ENCODE peak calls at places on chromosomes 11 and 22, in four cellular contexts. B is endothelial cell, F is IMR-90, I is body of pancreas. X is an unnamed sample.

GRCh38 chr11:58330861-58331260 is 28.0 kb downstream of the OR5B17 start:
- DNase-seq in B (no peak), F (peak; percentile 80), I (no peak), X (no peak)

GRCh38 chr11:130613396-130613795 is 165.0 kb downstream of the ADAMTS15 start:
- DNase-seq in B (no peak), F (no peak), I (no peak), X (no peak)

GRCh38 chr11:129639300-129639699 is 176.3 kb upstream of the TMEM45B start:
- DNase-seq in B (no peak), F (peak; percentile 99), I (no peak), X (no peak)

GRCh38 chr22:25114369-25115362 is 85.0 kb upstream of the CRYBB3 start:
- DNase-seq in B (no peak), F (no peak), I (no peak), X (no peak)

GRCh38 chr11:27234043-27234668 is 128.9 kb downstream of the CCDC34 start:
- DNase-seq in B (no peak), F (peak; percentile 94), I (no peak), X (peak; percentile 23)

GRCh38 chr11:5689551-5689983 is at the start of gene TRIM22:
- DNase-seq in B (no peak), F (peak; percentile 71), I (peak; percentile 39), X (no peak)

GRCh38 chr11:69066122-69067112 is 17.7 kb downstream of the TPCN2 start:
- DNase-seq in B (no peak), F (no peak), I (no peak), X (no peak)

GRCh38 chr11:133934599-133935550 is 21.9 kb downstream of the IGSF9B start:
- DNase-seq in B (no peak), F (peak; percentile 19), I (no peak), X (no peak)

GRCh38 chr11:71420455-71421241 is 27.5 kb downstream of the DHCR7 start:
- DNase-seq in B (peak; percentile 67), F (peak; percentile 55), I (peak; percentile 57), X (no peak)

GRCh38 chr11:70747285-70747684 is 349.0 kb downstream of the CTTN start:
- DNase-seq in B (no peak), F (no peak), I (no peak), X (no peak)

GRCh38 chr11:107719557-107720304 is 7.9 kb upstream of the SLN start:
- DNase-seq in B (no peak), F (no peak), I (no peak), X (no peak)

GRCh38 chr11:34632105-34632780 is 11.3 kb downstream of the EHF start:
- DNase-seq in B (no peak), F (no peak), I (peak; percentile 84), X (no peak)

GRCh38 chr11:22778642-22779041 is 51.0 kb downstream of the SVIP start:
- DNase-seq in B (no peak), F (no peak), I (no peak), X (no peak)

GRCh38 chr11:26621147-26621546 is 49.1 kb upstream of the MUC15 start:
- DNase-seq in B (no peak), F (peak; percentile 52), I (no peak), X (no peak)

GRCh38 chr11:69914286-69915150 is 95.3 kb upstream of the FGF3 start:
- DNase-seq in B (no peak), F (no peak), I (no peak), X (no peak)

GRCh38 chr22:40400173-40400572 is 29.8 kb downstream of the SGSM3 start:
- DNase-seq in B (no peak), F (no peak), I (peak; percentile 41), X (peak; percentile 49)

GRCh38 chr11:44596541-44597276 is 31.2 kb downstream of the CD82 start:
- DNase-seq in B (no peak), F (no peak), I (no peak), X (peak; percentile 69)

GRCh38 chr11:67539588-67539987 is 16.3 kb upstream of the CABP2 start:
- DNase-seq in B (no peak), F (no peak), I (no peak), X (no peak)

GRCh38 chr11:95076416-95076815 is 9.7 kb downstream of the SRSF8 start:
- DNase-seq in B (no peak), F (peak; percentile 75), I (peak; percentile 64), X (no peak)

GRCh38 chr11:2708151-2708581 is 8.4 kb upstream of the KCNQ1OT1 start:
- DNase-seq in B (no peak), F (no peak), I (no peak), X (no peak)

GRCh38 chr22:50218153-50218995 is 17.6 kb downstream of the SELENOO start:
- DNase-seq in B (no peak), F (no peak), I (peak; percentile 30), X (no peak)

GRCh38 chr22:50262973-50263617 is 1.6 kb upstream of the MAPK12 start:
- DNase-seq in B (no peak), F (no peak), I (no peak), X (no peak)

GRCh38 chr11:14875163-14875562 is 16.9 kb downstream of the CYP2R1 start:
- DNase-seq in B (no peak), F (no peak), I (no peak), X (no peak)

GRCh38 chr11:9757809-9758675 is 94.2 kb downstream of the SWAP70 start:
- DNase-seq in B (peak; percentile 81), F (peak; percentile 72), I (peak; percentile 89), X (peak; percentile 96)

GRCh38 chr11:35943761-35944502 is at the start of gene LDLRAD3:
- DNase-seq in B (peak; percentile 79), F (peak; percentile 82), I (peak; percentile 80), X (peak; percentile 20)

GRCh38 chr11:134691985-134692384 is 279.9 kb upstream of the B3GAT1 start:
- DNase-seq in B (no peak), F (peak; percentile 68), I (no peak), X (no peak)

GRCh38 chr11:70472240-70472639 is 73.9 kb downstream of the CTTN start:
- DNase-seq in B (no peak), F (no peak), I (no peak), X (no peak)

GRCh38 chr11:36744375-36745168 is 146.5 kb upstream of the RAG2 start:
- DNase-seq in B (peak; percentile 88), F (peak; percentile 66), I (peak; percentile 79), X (peak; percentile 30)

GRCh38 chr22:38653741-38654140 is 2.5 kb downstream of the FAM227A start:
- DNase-seq in B (no peak), F (no peak), I (no peak), X (no peak)

GRCh38 chr22:30044369-30044768 is 35.9 kb upstream of the HORMAD2 start:
- DNase-seq in B (no peak), F (peak; percentile 93), I (peak; percentile 49), X (no peak)

GRCh38 chr11:44244649-44245308 is 65.2 kb downstream of the ALX4 start:
- DNase-seq in B (no peak), F (peak; percentile 43), I (no peak), X (no peak)

GRCh38 chr11:65225284-65226102 is 36.3 kb upstream of the POLA2 start:
- DNase-seq in B (peak; percentile 59), F (peak; percentile 52), I (peak; percentile 70), X (peak; percentile 49)
- TF ChIP-seq CTCF in B (no peak), F (peak; percentile 55), I (peak; percentile 24), X (no peak)

GRCh38 chr11:66371627-66372415 is at the start of gene SLC29A2:
- DNase-seq in B (peak; percentile 64), F (no peak), I (peak; percentile 88), X (peak; percentile 78)
- TF ChIP-seq CTCF in B (no peak), F (no peak), I (no peak), X (no peak)

GRCh38 chr11:128484172-128484571 is 103.2 kb downstream of the ETS1 start:
- DNase-seq in B (no peak), F (no peak), I (no peak), X (no peak)
- TF ChIP-seq CTCF in B (no peak), F (no peak), I (peak; percentile 17), X (no peak)

DNA sequence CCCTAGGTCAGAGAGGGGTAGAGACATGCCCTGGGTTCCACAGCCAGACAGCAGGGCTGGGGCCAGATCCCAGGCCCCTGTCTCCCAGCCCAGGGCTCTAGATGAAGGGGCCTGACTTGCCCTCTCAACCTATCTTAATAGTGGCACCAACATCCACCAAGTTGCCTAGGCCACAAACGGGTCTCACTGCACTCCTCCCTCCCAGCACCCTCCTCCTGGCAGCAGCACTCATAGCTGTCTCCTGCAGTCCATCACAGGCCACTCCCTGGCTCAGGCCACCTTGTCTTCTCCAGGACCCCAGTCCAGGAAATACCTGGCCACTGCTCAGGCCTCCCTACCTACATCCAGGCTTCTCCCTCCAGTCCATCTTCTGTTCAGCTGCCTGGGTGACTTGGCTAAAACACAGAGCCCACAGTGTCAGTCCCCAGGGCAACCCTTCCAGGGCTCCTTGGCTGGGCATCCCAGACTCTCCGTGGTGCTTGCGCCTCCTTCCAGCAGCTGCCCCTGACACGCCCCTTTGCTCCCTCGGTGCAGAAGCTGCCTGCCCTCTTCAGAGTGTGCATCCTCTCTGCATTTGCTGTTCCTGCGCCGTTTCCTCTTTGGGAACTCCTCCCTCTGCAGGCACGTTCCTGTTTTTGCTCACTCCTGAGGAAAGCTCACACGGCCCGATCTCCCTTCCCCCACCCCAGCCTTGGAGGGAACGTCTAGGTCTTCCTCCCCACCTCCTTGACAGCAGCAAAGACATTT is 40.5 kb downstream of the LRRC32 start:
- DNase-seq in B (no peak), F (peak; percentile 18), I (peak; percentile 71), X (peak; percentile 54)
- TF ChIP-seq CTCF in B (no peak), F (no peak), I (no peak), X (no peak)

DNA sequence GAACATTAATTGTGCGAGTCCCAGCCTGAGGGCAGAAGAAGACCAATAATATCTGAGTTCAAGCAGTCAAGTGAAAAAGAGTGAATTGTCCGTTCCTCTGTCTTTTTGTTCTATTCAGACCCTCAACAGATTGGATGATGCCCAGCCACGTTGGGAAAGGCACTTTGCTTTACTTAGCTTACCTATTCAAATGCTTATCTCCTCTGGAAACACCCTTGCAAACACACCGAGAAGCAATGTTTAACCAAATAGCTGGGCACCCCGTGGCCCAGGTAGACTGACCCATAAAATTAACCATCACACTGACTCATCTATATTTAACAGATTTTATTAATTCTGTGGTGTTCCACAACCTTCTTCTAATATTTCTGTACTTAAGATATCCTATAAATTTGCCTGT is 9.3 kb downstream of the OOSP4A start:
- DNase-seq in B (no peak), F (no peak), I (no peak), X (no peak)
- TF ChIP-seq CTCF in B (no peak), F (no peak), I (no peak), X (no peak)

DNA sequence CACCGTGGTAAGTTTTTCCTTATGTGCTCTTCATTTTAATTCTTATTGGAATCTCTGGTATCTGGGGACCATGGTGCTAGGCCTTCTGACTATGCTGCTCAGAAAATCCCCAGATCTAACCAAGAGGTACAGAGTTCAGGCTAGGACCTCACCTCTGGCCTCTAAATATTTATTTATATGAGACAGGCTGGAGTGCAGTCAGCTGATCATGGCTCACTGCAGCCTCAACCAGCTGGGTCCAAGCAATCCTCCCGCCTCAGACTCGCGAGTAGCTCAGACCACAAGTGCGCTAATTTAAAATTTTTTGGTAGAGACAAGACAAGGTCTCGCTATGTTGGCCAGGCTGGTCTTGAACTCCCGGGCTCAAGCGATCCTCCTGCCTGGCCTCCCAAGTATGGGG is 38.4 kb downstream of the PKNOX2 start:
- DNase-seq in B (no peak), F (no peak), I (no peak), X (no peak)
- TF ChIP-seq CTCF in B (no peak), F (no peak), I (no peak), X (no peak)

X was measured in activated B cell treated with CpG ODN at 0.5 μM for 24 hours.